ENCODE peak calls at places on chromosomes 12 and 14, in nine cellular contexts. F, B, H, X, A, E, G, S and R are unnamed samples.

GRCh38 chr14:23173039-23173438 is 10.4 kb downstream of the SLC7A8 start:
- DNase-seq in F (no peak), B (no peak), H (no peak), X (no peak), A (no peak), E (no peak), G (no peak), S (no peak), R (no peak)

GRCh38 chr12:68358532-68359485 is 26.6 kb upstream of the MDM1 start:
- DNase-seq in F (peak), B (peak), H (peak), X (no peak), A (peak), E (peak), G (no peak), S (peak), R (no peak)

GRCh38 chr12:40105265-40105514 is 691 bp downstream of the SLC2A13 start:
- DNase-seq in F (peak), B (peak), H (no peak), X (no peak), A (no peak), E (peak), G (no peak), S (no peak), R (no peak)

GRCh38 chr14:76904100-76904739 is 78.0 kb downstream of the LRRC74A start:
- DNase-seq in F (peak), B (peak), H (no peak), X (no peak), A (peak), E (peak), G (no peak), S (peak), R (no peak)

GRCh38 chr12:121089031-121089812 is 43.5 kb upstream of the P2RX7 start:
- DNase-seq in F (no peak), B (no peak), H (no peak), X (no peak), A (no peak), E (no peak), G (no peak), S (no peak), R (no peak)

GRCh38 chr12:120439646-120440247 is 1.8 kb downstream of the COX6A1 start:
- DNase-seq in F (no peak), B (peak), H (peak), X (no peak), A (no peak), E (peak), G (no peak), S (peak), R (peak)

GRCh38 chr12:105654606-105655005 is 324.1 kb downstream of the C12orf75 start:
- DNase-seq in F (no peak), B (no peak), H (no peak), X (no peak), A (no peak), E (no peak), G (no peak), S (no peak), R (no peak)

GRCh38 chr14:79318371-79318770 is 892.9 kb downstream of the DIO2 start:
- DNase-seq in F (no peak), B (no peak), H (no peak), X (no peak), A (no peak), E (no peak), G (no peak), S (peak), R (no peak)

GRCh38 chr12:13097526-13097925 is 5.9 kb downstream of the GSG1 start:
- DNase-seq in F (peak), B (peak), H (no peak), X (no peak), A (no peak), E (no peak), G (no peak), S (no peak), R (no peak)

GRCh38 chr12:113310489-113310888 is 24.4 kb downstream of the SLC8B1 start:
- DNase-seq in F (no peak), B (no peak), H (no peak), X (no peak), A (no peak), E (peak), G (no peak), S (no peak), R (no peak)

GRCh38 chr12:21788089-21788983 is 13.8 kb upstream of the KCNJ8 start:
- DNase-seq in F (no peak), B (no peak), H (no peak), X (no peak), A (no peak), E (no peak), G (no peak), S (no peak), R (no peak)

GRCh38 chr12:66240106-66240820 is 51.2 kb downstream of the IRAK3 start:
- DNase-seq in F (no peak), B (no peak), H (no peak), X (no peak), A (no peak), E (no peak), G (no peak), S (no peak), R (peak)

GRCh38 chr14:21748869-21749303 is 75.3 kb upstream of the OR4E1 start:
- DNase-seq in F (peak), B (peak), H (peak), X (no peak), A (no peak), E (peak), G (no peak), S (peak), R (peak)

GRCh38 chr14:55270832-55271571 is at the start of gene FBXO34:
- DNase-seq in F (peak), B (peak), H (peak), X (peak), A (peak), E (peak), G (peak), S (peak), R (peak)

GRCh38 chr14:54253195-54253947 is 143.4 kb upstream of the CDKN3 start:
- DNase-seq in F (no peak), B (peak), H (peak), X (no peak), A (peak), E (peak), G (peak), S (peak), R (no peak)

GRCh38 chr14:31879661-31880348 is 197.3 kb upstream of the ARHGAP5 start:
- DNase-seq in F (no peak), B (no peak), H (no peak), X (no peak), A (no peak), E (no peak), G (no peak), S (no peak), R (no peak)

GRCh38 chr12:93223440-93224426 is 154.0 kb upstream of the NUDT4 start:
- DNase-seq in F (no peak), B (peak), H (no peak), X (no peak), A (no peak), E (peak), G (no peak), S (no peak), R (no peak)

GRCh38 chr14:92987713-92988510 is 65.0 kb downstream of the CHGA start:
- DNase-seq in F (no peak), B (peak), H (no peak), X (no peak), A (no peak), E (no peak), G (no peak), S (no peak), R (peak)

GRCh38 chr12:10406725-10407124 is 2.8 kb downstream of the KLRC4 start:
- DNase-seq in F (no peak), B (no peak), H (no peak), X (no peak), A (no peak), E (no peak), G (no peak), S (no peak), R (no peak)

GRCh38 chr12:114777052-114777451 is 93.1 kb upstream of the TBX3 start:
- DNase-seq in F (no peak), B (peak), H (no peak), X (no peak), A (no peak), E (no peak), G (no peak), S (peak), R (no peak)

GRCh38 chr12:103855896-103856657 is 15.0 kb upstream of the NT5DC3 start:
- DNase-seq in F (no peak), B (peak), H (no peak), X (no peak), A (no peak), E (no peak), G (no peak), S (no peak), R (no peak)

GRCh38 chr12:3034067-3034750 is 43.0 kb upstream of the TSPAN9 start:
- DNase-seq in F (peak), B (peak), H (peak), X (no peak), A (peak), E (peak), G (peak), S (peak), R (peak)

GRCh38 chr14:33254876-33255275 is 316.2 kb downstream of the NPAS3 start:
- DNase-seq in F (no peak), B (no peak), H (no peak), X (no peak), A (no peak), E (no peak), G (no peak), S (no peak), R (no peak)

GRCh38 chr12:83015390-83016225 is 328.9 kb downstream of the TMTC2 start:
- DNase-seq in F (peak), B (peak), H (peak), X (no peak), A (no peak), E (no peak), G (no peak), S (no peak), R (no peak)

GRCh38 chr14:99930420-99931274 is 134.6 kb upstream of the EVL start:
- DNase-seq in F (no peak), B (peak), H (no peak), X (no peak), A (no peak), E (no peak), G (no peak), S (no peak), R (no peak)

GRCh38 chr12:95615735-95616134 is 64.5 kb upstream of the USP44 start:
- DNase-seq in F (no peak), B (peak), H (no peak), X (no peak), A (no peak), E (no peak), G (no peak), S (peak), R (no peak)

GRCh38 chr12:124745891-124746570 is 117.6 kb downstream of the SCARB1 start:
- DNase-seq in F (peak), B (peak), H (peak), X (peak), A (no peak), E (peak), G (no peak), S (peak), R (peak)

GRCh38 chr12:30862486-30862885 is 64.1 kb upstream of the TSPAN11 start:
- DNase-seq in F (no peak), B (no peak), H (no peak), X (no peak), A (no peak), E (no peak), G (no peak), S (peak), R (no peak)

GRCh38 chr12:30813741-30814687 is 59.3 kb upstream of the CAPRIN2 start:
- DNase-seq in F (no peak), B (peak), H (no peak), X (no peak), A (no peak), E (peak), G (no peak), S (peak), R (no peak)

DNA sequence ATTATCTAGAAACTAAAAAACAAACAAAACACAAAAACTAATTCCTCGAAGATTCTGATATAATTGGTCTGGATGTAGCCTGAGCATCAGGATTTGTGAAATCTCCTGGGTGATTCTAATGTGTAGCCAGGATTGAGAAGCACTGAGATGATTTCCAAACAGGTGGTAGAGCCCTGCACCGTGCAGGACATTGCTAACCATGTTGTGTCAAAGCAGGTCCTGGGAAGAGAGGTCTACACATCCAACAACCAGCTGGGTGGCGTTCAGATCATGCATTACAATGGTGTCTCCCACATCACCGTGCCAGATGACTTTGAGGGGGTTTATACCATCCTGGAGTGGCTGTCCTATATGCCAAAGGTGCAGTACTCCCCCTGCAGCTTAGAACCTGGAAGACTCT is 56.3 kb downstream of the FOXN4 start:
- DNase-seq in F (no peak), B (no peak), H (no peak), X (no peak), A (no peak), E (no peak), G (no peak), S (no peak), R (no peak)
- TF ChIP-seq CTCF in F (no peak), B (no peak), H (no peak), X (no peak), A (no peak), E (no peak), G (no peak), S (no peak), R (no peak)

DNA sequence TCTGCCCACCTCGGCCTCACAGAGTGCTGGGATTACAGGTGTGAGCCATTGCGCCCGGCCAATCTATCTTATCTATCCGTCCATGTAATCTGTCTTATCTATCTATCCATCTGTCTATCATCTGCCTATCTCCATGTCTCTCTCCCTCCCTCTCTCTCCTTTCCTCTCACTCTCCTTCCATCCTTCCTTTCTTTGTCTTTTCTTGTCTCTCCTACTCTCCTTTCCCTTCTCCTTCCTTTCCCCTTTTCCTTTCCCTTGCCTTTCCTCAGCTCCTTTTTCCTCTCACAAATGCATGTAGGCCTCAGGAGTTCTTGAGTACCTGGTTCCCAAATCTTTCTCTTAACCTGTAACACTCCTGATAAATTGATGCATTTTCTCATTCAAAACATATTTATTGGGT is 89.3 kb upstream of the WSCD2 start:
- DNase-seq in F (no peak), B (no peak), H (no peak), X (no peak), A (no peak), E (no peak), G (no peak), S (no peak), R (no peak)
- TF ChIP-seq CTCF in F (no peak), B (no peak), H (no peak), X (no peak), A (no peak), E (no peak), G (no peak), S (no peak), R (no peak)

DNA sequence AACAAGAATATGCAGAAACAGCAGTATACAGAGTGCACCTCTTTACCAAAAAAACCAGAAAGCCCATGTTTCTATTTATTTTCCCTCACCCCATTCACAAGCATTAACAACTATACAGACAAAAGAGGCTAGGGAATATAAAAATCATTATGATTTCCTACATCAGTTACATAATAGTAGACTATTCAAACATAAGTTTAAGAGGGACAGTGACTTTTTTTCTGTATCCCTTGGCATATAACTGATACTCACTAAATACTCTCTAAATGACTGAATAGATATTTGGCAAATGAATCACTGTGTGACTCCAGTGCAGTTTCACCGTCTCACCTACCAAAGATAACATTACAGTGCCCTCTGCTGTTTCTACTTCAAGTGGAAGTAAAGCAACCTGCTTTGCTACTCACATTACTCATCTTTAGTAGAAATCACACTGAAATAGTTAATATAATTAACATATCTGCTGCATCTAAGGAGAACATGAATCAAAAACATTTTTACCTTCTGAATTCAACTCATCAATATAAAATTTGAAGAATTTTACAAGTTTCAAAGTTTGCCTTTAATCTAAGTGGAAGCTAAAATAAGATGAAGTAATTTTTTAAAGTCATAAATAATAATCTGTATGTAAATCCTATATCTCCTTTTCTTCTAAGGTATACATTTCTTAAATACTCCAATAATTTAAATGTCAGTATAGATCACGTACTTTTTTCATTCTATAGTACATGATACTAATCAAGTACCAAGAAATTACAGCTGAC is 103.8 kb downstream of the OSBPL8 start:
- DNase-seq in F (no peak), B (peak), H (peak), X (no peak), A (peak), E (peak), G (peak), S (peak), R (no peak)
- TF ChIP-seq CTCF in F (peak), B (peak), H (peak), X (no peak), A (peak), E (peak), G (peak), S (peak), R (peak)

DNA sequence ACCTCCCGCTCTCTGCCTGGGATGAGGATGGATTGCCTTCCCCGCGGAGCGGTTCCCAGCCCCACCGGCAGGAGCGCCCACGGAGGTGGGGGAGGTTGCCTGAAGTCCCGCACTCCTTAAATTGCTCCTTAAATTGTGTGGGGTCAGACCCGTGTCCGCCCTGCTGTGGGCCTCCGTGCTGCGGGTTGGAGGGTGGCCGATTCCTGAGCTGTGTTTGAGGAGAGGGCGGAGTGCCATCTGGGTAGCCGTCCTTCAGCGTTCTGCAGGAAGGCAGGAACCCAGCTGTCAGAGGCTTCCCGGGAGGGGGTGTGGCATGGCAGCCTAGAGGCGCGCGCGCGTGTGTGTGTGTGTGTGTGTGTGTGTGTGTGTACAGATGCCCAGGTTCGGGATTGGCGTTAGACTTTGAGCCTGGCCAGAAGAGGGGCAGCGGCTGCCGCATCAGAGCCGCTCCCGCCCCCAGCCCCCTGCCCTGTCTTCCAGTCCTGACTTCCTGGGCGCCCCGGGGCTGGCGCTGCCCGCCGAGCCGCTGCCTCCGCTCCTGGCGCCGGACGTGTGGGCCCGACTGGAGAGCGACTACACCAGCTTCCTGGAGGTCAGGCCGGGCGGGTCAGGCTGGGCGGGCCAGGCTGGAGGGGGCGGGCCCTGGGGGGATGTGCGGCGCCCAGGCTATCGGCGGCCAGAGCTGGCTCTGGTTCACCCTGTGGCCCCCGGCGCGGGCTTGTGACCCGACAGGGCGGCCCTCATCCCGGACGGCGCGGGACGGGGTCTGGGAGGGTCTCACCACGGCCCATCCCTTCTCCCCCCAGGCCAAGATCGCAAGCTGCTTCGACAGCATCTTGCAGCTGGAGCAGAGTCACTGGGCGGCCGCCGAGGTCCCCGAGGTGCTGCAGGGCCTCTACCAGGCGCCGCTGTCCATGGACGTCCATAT is 9.2 kb downstream of the EXOC3L4 start:
- DNase-seq in F (no peak), B (peak), H (no peak), X (peak), A (no peak), E (peak), G (no peak), S (peak), R (peak)
- TF ChIP-seq CTCF in F (no peak), B (no peak), H (no peak), X (no peak), A (peak), E (peak), G (peak), S (peak), R (peak)

GRCh38 chr12:67326637-67327036 is 57.5 kb downstream of the CAND1 start:
- DNase-seq in F (no peak), B (no peak), H (no peak), X (no peak), A (no peak), E (no peak), G (no peak), S (no peak), R (no peak)
- TF ChIP-seq CTCF in F (no peak), B (no peak), H (no peak), X (no peak), A (no peak), E (no peak), G (no peak), S (no peak), R (no peak)

GRCh38 chr14:36605506-36605857 is 23.1 kb upstream of the NKX2-8 start:
- DNase-seq in F (no peak), B (no peak), H (no peak), X (no peak), A (no peak), E (peak), G (no peak), S (no peak), R (no peak)
- TF ChIP-seq CTCF in F (no peak), B (no peak), H (peak), X (no peak), A (no peak), E (peak), G (no peak), S (no peak), R (no peak)